ENCODE peak calls at places on chromosomes 16 and 17, in four cellular contexts. Q, T, O and L are unnamed samples.
A peak's percentile ranks its signal among the peaks of the same experiment; 100 is the strongest.

GRCh38 chr16:86970726-86971125 is 346.5 kb downstream of the C16orf95 start:
- DNase-seq in T (no peak), O (no peak), Q (no peak), L (no peak)

GRCh38 chr17:37239690-37240344 is 136.0 kb upstream of the C17orf78 start:
- DNase-seq in Q (no peak), T (peak; percentile 51), O (peak; percentile 45), L (no peak)

GRCh38 chr17:70080541-70081347 is 5.7 kb downstream of the KCNJ16 start:
- DNase-seq in T (peak; percentile 73), Q (no peak), O (no peak), L (no peak)

GRCh38 chr17:65130829-65131228 is 6.3 kb upstream of the RGS9 start:
- DNase-seq in Q (no peak), T (no peak), O (no peak), L (no peak)

GRCh38 chr17:49362723-49363117 is 670 bp upstream of the ZNF652 start:
- DNase-seq in Q (no peak), T (no peak), O (no peak), L (no peak)

GRCh38 chr17:35523296-35523695 is 14.2 kb downstream of the SLFN12L start:
- DNase-seq in T (no peak), Q (no peak), O (no peak), L (no peak)

GRCh38 chr17:42055496-42055895 is 5.1 kb upstream of the C17orf113 start:
- DNase-seq in O (no peak), Q (no peak), T (no peak), L (no peak)

GRCh38 chr17:18267927-18268711 is 7.7 kb downstream of the MIEF2 start:
- DNase-seq in Q (no peak), T (peak; percentile 38), O (no peak), L (no peak)

GRCh38 chr17:10757658-10758057 is 27.8 kb upstream of the TMEM220 start:
- DNase-seq in T (no peak), O (no peak), Q (no peak), L (no peak)

GRCh38 chr16:56202036-56202435 is 10.7 kb downstream of the GNAO1 start:
- DNase-seq in O (peak; percentile 27), Q (no peak), T (no peak), L (no peak)

GRCh38 chr17:38461683-38462082 is 33.4 kb downstream of the ARHGAP23 start:
- DNase-seq in T (no peak), O (no peak), Q (no peak), L (no peak)

GRCh38 chr17:49581645-49581992 is 5.9 kb downstream of the NXPH3 start:
- DNase-seq in O (no peak), T (no peak), Q (no peak), L (no peak)

GRCh38 chr17:31085563-31085962 is 9.2 kb upstream of the NF1 start:
- DNase-seq in O (no peak), Q (no peak), T (peak; percentile 75), L (no peak)

GRCh38 chr16:77169650-77170236 is 21.2 kb upstream of the MON1B start:
- DNase-seq in T (peak; percentile 63), Q (peak; percentile 32), O (peak; percentile 22), L (no peak)

GRCh38 chr16:66750279-66751134 is 902 bp downstream of the DYNC1LI2 start:
- DNase-seq in O (no peak), Q (no peak), T (peak; percentile 13), L (no peak)

GRCh38 chr16:89523680-89524344 is 15.6 kb downstream of the SPG7 start:
- DNase-seq in T (no peak), O (no peak), Q (no peak), L (no peak)

GRCh38 chr16:23640669-23640958 is 496 bp downstream of the PALB2 start:
- DNase-seq in T (peak; percentile 8), O (no peak), Q (peak; percentile 22), L (no peak)

GRCh38 chr17:57954421-57955182 is 610 bp downstream of the CUEDC1 start:
- DNase-seq in T (peak; percentile 59), Q (no peak), O (peak; percentile 56), L (peak; percentile 60)

GRCh38 chr16:88809068-88809675 is 2.6 kb downstream of the APRT start:
- DNase-seq in T (no peak), Q (no peak), O (peak; percentile 45), L (no peak)

GRCh38 chr16:58685084-58685449 is 497 bp upstream of the SLC38A7 start:
- DNase-seq in O (no peak), T (no peak), Q (no peak), L (no peak)

GRCh38 chr17:80953471-80954315 is 37.9 kb upstream of the CHMP6 start:
- DNase-seq in T (no peak), Q (no peak), O (no peak), L (no peak)

GRCh38 chr16:8893976-8894690 is 12.0 kb downstream of the LITAFD start:
- DNase-seq in T (no peak), O (no peak), Q (no peak), L (no peak)

GRCh38 chr16:49409121-49409520 is 35.5 kb downstream of the C16orf78 start:
- DNase-seq in Q (no peak), O (no peak), T (no peak), L (no peak)

GRCh38 chr17:80737106-80738019 is 192.7 kb downstream of the RPTOR start:
- DNase-seq in Q (no peak), T (no peak), O (no peak), L (no peak)

GRCh38 chr16:85514295-85514600 is 98.9 kb upstream of the GSE1 start:
- DNase-seq in Q (no peak), T (no peak), O (no peak), L (peak; percentile 69)

GRCh38 chr16:35188288-35189155 is 1729.1 kb downstream of the TP53TG3F start:
- DNase-seq in Q (no peak), T (no peak), O (no peak), L (no peak)

GRCh38 chr16:56419740-56420548 is 5.4 kb downstream of the AMFR start:
- DNase-seq in O (no peak), T (no peak), Q (no peak), L (no peak)

GRCh38 chr17:35245196-35245486 is 2.3 kb downstream of the SLFN5 start:
- DNase-seq in Q (no peak), T (peak; percentile 97), O (no peak), L (no peak)

GRCh38 chr16:69306031-69306430 is 5.1 kb upstream of the VPS4A start:
- DNase-seq in O (no peak), T (no peak), Q (no peak), L (no peak)

GRCh38 chr17:1638171-1638583 is 7.4 kb downstream of the SCARF1 start:
- DNase-seq in Q (no peak), O (no peak), T (no peak), L (no peak)

GRCh38 chr17:17258998-17259397 is 22.0 kb upstream of the FLCN start:
- DNase-seq in Q (no peak), T (no peak), O (no peak), L (peak; percentile 35)

GRCh38 chr17:64005734-64006167 is 7.6 kb downstream of the PRR29 start:
- DNase-seq in O (no peak), Q (no peak), T (no peak), L (no peak)

GRCh38 chr17:17425591-17425990 is 51.2 kb upstream of the MED9 start:
- DNase-seq in Q (no peak), O (no peak), T (peak; percentile 59), L (no peak)

GRCh38 chr17:44222112-44222869 is 2.8 kb upstream of the UBTF start:
- DNase-seq in O (peak; percentile 93), Q (peak; percentile 43), T (peak; percentile 72), L (peak; percentile 76)

GRCh38 chr17:57607553-57608120 is 137.5 kb downstream of the CCDC182 start:
- DNase-seq in Q (no peak), T (peak; percentile 34), O (no peak), L (no peak)